ENCODE peak calls at places on chromosome 7, in four cellular contexts. B, Q, X and O are unnamed samples. For H3K27me3, the result is how much of the 10 kb centered on the place peaks cover.

GRCh38 chr7:80392229-80393169 is 119.4 kb downstream of the GNAT3 start:
- DNase-seq in B (no peak), Q (no peak), X (no peak), O (no peak)

GRCh38 chr7:156046031-156046560 is 233.8 kb upstream of the SHH start:
- DNase-seq in B (no peak), Q (no peak), X (no peak), O (no peak)

GRCh38 chr7:88377421-88377820 is 70.7 kb upstream of the STEAP4 start:
- DNase-seq in B (no peak), Q (no peak), X (no peak), O (no peak)

GRCh38 chr7:70618020-70618551 is 513.9 kb upstream of the GALNT17 start:
- DNase-seq in B (no peak), Q (no peak), X (no peak), O (no peak)

GRCh38 chr7:159227433-159227832 is 82.8 kb upstream of the VIPR2 start:
- DNase-seq in B (no peak), Q (no peak), X (no peak), O (no peak)

GRCh38 chr7:134461921-134462320 is 3.0 kb upstream of the AKR1B1 start:
- DNase-seq in B (no peak), Q (no peak), X (no peak), O (no peak)

GRCh38 chr7:73904219-73905136 is 43.5 kb downstream of the TMEM270 start:
- DNase-seq in B (peak), Q (no peak), X (no peak), O (no peak)

GRCh38 chr7:73341877-73342276 is 13.9 kb downstream of the FKBP6 start:
- DNase-seq in B (no peak), Q (no peak), X (no peak), O (no peak)

GRCh38 chr7:25858562-25859411 is 293.2 kb upstream of the NFE2L3 start:
- DNase-seq in B (no peak), Q (no peak), X (no peak), O (no peak)

GRCh38 chr7:70676243-70676642 is 455.7 kb upstream of the GALNT17 start:
- DNase-seq in B (no peak), Q (no peak), X (no peak), O (no peak)

GRCh38 chr7:42198974-42199668 is 37.9 kb downstream of the GLI3 start:
- DNase-seq in B (no peak), Q (no peak), X (no peak), O (no peak)

GRCh38 chr7:44801890-44802289 is 5.4 kb downstream of the PPIA start:
- DNase-seq in B (no peak), Q (no peak), X (no peak), O (no peak)

GRCh38 chr7:13077466-13077865 is 390.0 kb downstream of the ARL4A start:
- DNase-seq in B (no peak), Q (no peak), X (no peak), O (no peak)

GRCh38 chr7:116696707-116697106 is 24.7 kb downstream of the MET start:
- DNase-seq in B (no peak), Q (no peak), X (no peak), O (no peak)

GRCh38 chr7:94307399-94308048 is 87.2 kb upstream of the COL1A2 start:
- DNase-seq in B (no peak), Q (no peak), X (no peak), O (no peak)

GRCh38 chr7:53940483-53940882 is 601.7 kb upstream of the VSTM2A start:
- DNase-seq in B (no peak), Q (no peak), X (no peak), O (no peak)

GRCh38 chr7:42350801-42351200 is 113.8 kb upstream of the GLI3 start:
- DNase-seq in B (no peak), Q (no peak), X (no peak), O (peak)

GRCh38 chr7:2922271-2922691 is 78.2 kb upstream of the GNA12 start:
- DNase-seq in B (no peak), Q (no peak), X (no peak), O (no peak)

GRCh38 chr7:2923886-2924574 is 79.9 kb upstream of the GNA12 start:
- DNase-seq in B (no peak), Q (no peak), X (no peak), O (no peak)

GRCh38 chr7:2921748-2922147 is 77.6 kb upstream of the GNA12 start:
- DNase-seq in B (no peak), Q (no peak), X (no peak), O (no peak)

GRCh38 chr7:2923291-2923781 is 79.2 kb upstream of the GNA12 start:
- DNase-seq in B (no peak), Q (no peak), X (no peak), O (no peak)

DNA sequence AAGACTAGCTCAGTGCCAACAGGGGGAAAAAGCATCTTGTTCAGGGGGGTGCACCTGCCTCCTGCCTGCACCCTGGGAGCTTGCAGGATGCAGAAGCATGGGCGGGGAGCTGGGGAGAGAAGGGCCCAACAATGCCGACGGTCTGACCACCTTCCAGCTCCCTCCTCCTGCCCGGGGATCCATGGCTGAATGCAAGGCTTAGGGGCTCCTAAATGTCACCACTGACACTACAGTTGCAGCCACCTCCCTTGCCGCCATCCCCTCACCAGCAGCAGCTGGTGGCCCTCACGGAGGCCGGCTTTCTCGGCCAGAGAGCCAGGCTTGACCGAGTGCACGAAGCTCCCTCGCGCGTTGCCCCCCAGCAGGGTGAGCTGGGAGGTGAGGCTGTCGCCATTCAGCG is 78.8 kb upstream of the GNA12 start:
- DNase-seq in B (no peak), Q (no peak), X (no peak), O (no peak)
- H3K27me3 ChIP-seq in B (under half), Q (under half), X (under half), O (under half)

GRCh38 chr7:30309302-30309701 is 24.9 kb downstream of the ZNRF2 start:
- DNase-seq in B (no peak), Q (no peak), X (no peak), O (no peak)

GRCh38 chr7:30312186-30312585 is 27.8 kb downstream of the ZNRF2 start:
- DNase-seq in B (no peak), Q (no peak), X (no peak), O (no peak)

GRCh38 chr7:30309842-30310435 is 25.5 kb downstream of the ZNRF2 start:
- DNase-seq in B (no peak), Q (no peak), X (no peak), O (no peak)

GRCh38 chr7:30308392-30308791 is 24.0 kb downstream of the ZNRF2 start:
- DNase-seq in B (no peak), Q (no peak), X (no peak), O (no peak)

GRCh38 chr7:30310674-30311362 is 26.4 kb downstream of the ZNRF2 start:
- DNase-seq in B (no peak), Q (no peak), X (no peak), O (no peak)
- H3K4me3 ChIP-seq in B (no peak), Q (no peak), X (no peak), O (no peak)

DNA sequence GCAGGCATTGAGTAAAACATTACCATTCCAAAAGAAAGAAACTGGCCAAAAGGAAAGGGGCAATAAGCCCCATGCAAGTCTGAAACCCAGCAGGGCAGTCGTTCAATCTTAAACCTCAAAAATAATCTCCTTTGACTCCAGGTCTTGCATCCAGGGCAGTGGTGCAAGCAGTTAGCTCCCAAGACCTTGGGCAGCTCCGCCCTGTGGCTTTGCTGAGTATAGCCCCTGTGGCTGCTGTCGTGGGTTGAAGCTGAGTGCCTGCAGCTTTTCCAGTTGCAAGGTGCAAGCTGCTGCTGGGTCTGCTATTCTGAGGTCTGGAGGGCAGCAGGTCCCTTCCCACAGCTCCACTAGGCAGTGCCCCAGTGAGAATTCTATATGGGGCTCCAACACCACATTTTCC is 580.1 kb upstream of the AUTS2 start:
- DNase-seq in B (no peak), Q (no peak), X (no peak), O (no peak)
- TF ChIP-seq CTCF in B (no peak), Q (no peak), X (no peak), O (no peak)

GRCh38 chr7:27211084-27211446 is 11.2 kb upstream of the HOXA13 start:
- DNase-seq in B (no peak), Q (no peak), X (no peak), O (no peak)
- H3K27me3 ChIP-seq in B (under half), Q (under half), X (under half), O (half or more)

DNA sequence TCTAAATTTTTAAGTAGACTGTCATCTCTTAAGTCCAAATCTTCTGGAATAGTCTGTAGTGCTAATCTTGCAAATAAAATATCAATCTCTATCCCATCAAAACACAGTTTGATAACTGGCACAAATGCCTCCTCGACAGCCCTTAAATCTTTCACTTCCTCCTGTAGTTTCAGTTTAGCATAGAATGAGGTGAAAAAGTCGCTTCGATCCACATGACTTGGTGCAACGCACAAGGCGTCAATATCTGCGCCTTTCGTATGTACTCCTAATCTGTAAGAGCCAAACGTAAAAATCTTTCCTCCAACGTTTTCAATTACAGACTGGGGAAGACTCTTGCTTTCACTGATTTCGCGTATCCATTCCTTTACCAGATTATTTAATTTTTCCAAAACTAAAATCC is 603 bp downstream of the PAPOLB start:
- DNase-seq in B (no peak), Q (no peak), X (no peak), O (no peak)
- H3K4me3 ChIP-seq in B (peak), Q (peak), X (no peak), O (no peak)

GRCh38 chr7:27244488-27245123 is 2.0 kb downstream of the EVX1 start:
- DNase-seq in B (no peak), Q (no peak), X (no peak), O (no peak)
- TF ChIP-seq CTCF in B (no peak), Q (no peak), X (no peak), O (no peak)

GRCh38 chr7:99927536-99927935 is 1.9 kb downstream of the GJC3 start:
- DNase-seq in B (no peak), Q (no peak), X (no peak), O (no peak)

GRCh38 chr7:99928994-99929729 is at the start of gene GJC3:
- DNase-seq in B (no peak), Q (no peak), X (no peak), O (peak)

GRCh38 chr7:99929730-99930053 is 272 bp upstream of the GJC3 start:
- DNase-seq in B (no peak), Q (no peak), X (no peak), O (no peak)

GRCh38 chr7:99928188-99928587 is 1.2 kb downstream of the GJC3 start:
- DNase-seq in B (no peak), Q (no peak), X (no peak), O (no peak)

GRCh38 chr7:99930376-99930775 is 956 bp upstream of the GJC3 start:
- DNase-seq in B (no peak), Q (no peak), X (no peak), O (no peak)
- H3K27me3 ChIP-seq in B (under half), Q (under half), X (under half), O (under half)

GRCh38 chr7:101862280-101863220 is 45.1 kb downstream of the CUX1 start:
- DNase-seq in B (no peak), Q (no peak), X (no peak), O (no peak)
- H3K4me3 ChIP-seq in B (no peak), Q (no peak), X (no peak), O (no peak)

GRCh38 chr7:2711895-2712675 is 24.1 kb downstream of the AMZ1 start:
- DNase-seq in B (no peak), Q (no peak), X (no peak), O (peak)

GRCh38 chr7:2713978-2714377 is 26.0 kb downstream of the AMZ1 start:
- DNase-seq in B (no peak), Q (no peak), X (no peak), O (no peak)

GRCh38 chr7:2714636-2715035 is 26.6 kb downstream of the AMZ1 start:
- DNase-seq in B (no peak), Q (no peak), X (no peak), O (no peak)

GRCh38 chr7:2715341-2716231 is 27.6 kb downstream of the AMZ1 start:
- DNase-seq in B (no peak), Q (no peak), X (no peak), O (no peak)

DNA sequence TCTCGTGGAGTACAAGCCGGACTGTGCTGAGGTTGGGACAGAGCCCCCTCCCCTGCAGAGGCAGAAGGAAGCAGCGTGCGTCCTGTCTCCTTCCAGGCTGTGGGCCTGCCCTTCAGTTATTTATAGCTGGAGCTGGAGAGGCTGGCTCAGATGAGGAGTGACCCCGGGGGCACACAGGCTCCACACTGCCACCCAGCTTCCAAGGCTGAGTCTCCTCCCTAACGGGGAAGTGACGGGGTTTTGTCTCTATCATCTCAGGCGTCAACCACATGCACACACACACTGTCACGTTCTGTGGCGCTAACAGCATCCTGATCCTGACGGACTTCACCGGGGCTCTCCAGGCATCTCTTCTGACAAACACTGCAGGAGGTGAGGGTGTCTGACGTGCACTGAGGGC is 25.4 kb downstream of the AMZ1 start:
- DNase-seq in B (no peak), Q (no peak), X (no peak), O (no peak)
- TF ChIP-seq CTCF in B (no peak), Q (no peak), X (no peak), O (no peak)

DNA sequence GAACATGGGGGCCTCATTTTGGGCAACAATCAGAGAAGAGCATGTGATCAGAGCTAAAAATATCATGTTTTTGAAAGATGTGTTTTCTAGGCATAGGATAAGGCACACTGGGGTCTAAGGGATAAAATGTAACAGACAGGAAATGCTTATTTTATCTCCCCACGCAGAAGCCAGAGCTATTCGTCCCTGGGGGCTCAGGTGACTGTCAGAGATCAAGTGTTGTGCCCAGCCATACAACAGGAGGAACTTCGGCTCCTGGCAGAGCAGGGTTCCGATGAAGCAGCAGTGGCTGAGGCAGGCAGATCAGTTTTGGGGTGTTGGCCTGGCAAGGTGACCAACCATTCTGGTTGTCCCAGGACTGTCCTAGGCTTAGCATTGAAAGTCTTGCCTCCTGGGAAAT is 15.2 kb downstream of the NPY start:
- DNase-seq in B (no peak), Q (no peak), X (no peak), O (no peak)
- H3K27me3 ChIP-seq in B (under half), Q (under half), X (under half), O (under half)